ENCODE peak calls at places on chromosomes 5 and 9, in five cellular contexts. One of them, this sample, is unnamed.

GRCh38 chr9:71665247-71665646 is 103.1 kb downstream of the CEMIP2 start:
- DNase-seq in thoracic aorta: no peak
- DNase-seq in HCT116: no peak
- DNase-seq in tibial artery: no peak
- DNase-seq in PC-3: peak; percentile 30
- DNase-seq in this sample: no peak

GRCh38 chr9:128629136-128629535 is 27.5 kb downstream of the DYNC2I2 start:
- DNase-seq in thoracic aorta: no peak
- DNase-seq in HCT116: no peak
- DNase-seq in tibial artery: no peak
- DNase-seq in PC-3: no peak
- DNase-seq in this sample: no peak

GRCh38 chr9:101443358-101443757 is 7.8 kb upstream of the ALDOB start:
- DNase-seq in thoracic aorta: no peak
- DNase-seq in HCT116: no peak
- DNase-seq in tibial artery: no peak
- DNase-seq in PC-3: no peak
- DNase-seq in this sample: no peak

GRCh38 chr9:112180387-112180881 is 5.3 kb upstream of the SUSD1 start:
- DNase-seq in thoracic aorta: no peak
- DNase-seq in HCT116: no peak
- DNase-seq in tibial artery: no peak
- DNase-seq in PC-3: peak; percentile 43
- DNase-seq in this sample: no peak

GRCh38 chr9:5509573-5509972 is 758 bp upstream of the PDCD1LG2 start:
- DNase-seq in thoracic aorta: no peak
- DNase-seq in HCT116: peak; percentile 3
- DNase-seq in tibial artery: no peak
- DNase-seq in PC-3: peak; percentile 91
- DNase-seq in this sample: no peak

GRCh38 chr9:90851444-90851843 is 49.8 kb downstream of the SYK start:
- DNase-seq in thoracic aorta: no peak
- DNase-seq in HCT116: no peak
- DNase-seq in tibial artery: no peak
- DNase-seq in PC-3: no peak
- DNase-seq in this sample: no peak

GRCh38 chr5:32760091-32760509 is 49.0 kb downstream of the NPR3 start:
- DNase-seq in thoracic aorta: no peak
- DNase-seq in HCT116: no peak
- DNase-seq in tibial artery: no peak
- DNase-seq in PC-3: peak; percentile 90
- DNase-seq in this sample: no peak

GRCh38 chr5:136984772-136985455 is 514.2 kb downstream of the SPOCK1 start:
- DNase-seq in thoracic aorta: no peak
- DNase-seq in HCT116: no peak
- DNase-seq in tibial artery: no peak
- DNase-seq in PC-3: no peak
- DNase-seq in this sample: no peak

GRCh38 chr5:178428341-178429155 is 161.6 kb downstream of the COL23A1 start:
- DNase-seq in thoracic aorta: no peak
- DNase-seq in HCT116: no peak
- DNase-seq in tibial artery: no peak
- DNase-seq in PC-3: no peak
- DNase-seq in this sample: no peak

GRCh38 chr5:146797683-146798082 is 80.9 kb downstream of the PPP2R2B start:
- DNase-seq in thoracic aorta: no peak
- DNase-seq in HCT116: no peak
- DNase-seq in tibial artery: no peak
- DNase-seq in PC-3: no peak
- DNase-seq in this sample: no peak

GRCh38 chr9:87599901-87600610 is 102.4 kb downstream of the DAPK1 start:
- DNase-seq in thoracic aorta: no peak
- DNase-seq in HCT116: no peak
- DNase-seq in tibial artery: no peak
- DNase-seq in PC-3: peak; percentile 57
- DNase-seq in this sample: no peak

GRCh38 chr5:176843673-176844072 is 33.3 kb downstream of the UNC5A start:
- DNase-seq in thoracic aorta: no peak
- DNase-seq in HCT116: no peak
- DNase-seq in tibial artery: no peak
- DNase-seq in PC-3: no peak
- DNase-seq in this sample: no peak

GRCh38 chr5:14669415-14669814 is 4.9 kb downstream of the OTULIN start:
- DNase-seq in thoracic aorta: no peak
- DNase-seq in HCT116: no peak
- DNase-seq in tibial artery: no peak
- DNase-seq in PC-3: no peak
- DNase-seq in this sample: no peak
- H3K4me3 ChIP-seq in thoracic aorta: no peak overlapping the region
- H3K4me3 ChIP-seq in HCT116: no peak overlapping the region
- H3K4me3 ChIP-seq in tibial artery: no peak overlapping the region
- H3K4me3 ChIP-seq in PC-3: no peak overlapping the region
- H3K4me3 ChIP-seq in this sample: no peak overlapping the region

GRCh38 chr5:73027361-73027760 is 71.5 kb downstream of the FCHO2 start:
- DNase-seq in thoracic aorta: no peak
- DNase-seq in HCT116: no peak
- DNase-seq in tibial artery: no peak
- DNase-seq in PC-3: peak; percentile 8
- DNase-seq in this sample: no peak
- TF ChIP-seq CTCF in thoracic aorta: no peak
- TF ChIP-seq CTCF in HCT116: peak; percentile 40
- TF ChIP-seq CTCF in tibial artery: no peak
- TF ChIP-seq CTCF in PC-3: peak; percentile 27
- TF ChIP-seq CTCF in this sample: no peak

GRCh38 chr5:45336464-45336863 is 359.7 kb downstream of the HCN1 start:
- DNase-seq in thoracic aorta: no peak
- DNase-seq in HCT116: no peak
- DNase-seq in tibial artery: no peak
- DNase-seq in PC-3: no peak
- DNase-seq in this sample: no peak
- H3K9me3 ChIP-seq in thoracic aorta: no peaks in the 10 kb centered on the region
- H3K9me3 ChIP-seq in HCT116: no peaks in the 10 kb centered on the region
- H3K9me3 ChIP-seq in tibial artery: no peaks in the 10 kb centered on the region
- H3K9me3 ChIP-seq in PC-3: peaks cover 14% of the 10 kb centered on the region
- H3K9me3 ChIP-seq in this sample: no peaks in the 10 kb centered on the region

GRCh38 chr5:88825782-88826110 is 57.2 kb downstream of the MEF2C start:
- DNase-seq in thoracic aorta: no peak
- DNase-seq in HCT116: no peak
- DNase-seq in tibial artery: no peak
- DNase-seq in PC-3: no peak
- DNase-seq in this sample: no peak

GRCh38 chr5:88824892-88825781 is 57.8 kb downstream of the MEF2C start:
- DNase-seq in thoracic aorta: no peak
- DNase-seq in HCT116: no peak
- DNase-seq in tibial artery: no peak
- DNase-seq in PC-3: peak; percentile 32
- DNase-seq in this sample: no peak

GRCh38 chr5:88829053-88829452 is 53.9 kb downstream of the MEF2C start:
- DNase-seq in thoracic aorta: no peak
- DNase-seq in HCT116: no peak
- DNase-seq in tibial artery: peak; percentile 40
- DNase-seq in PC-3: peak; percentile 7
- DNase-seq in this sample: no peak

GRCh38 chr5:88827997-88828396 is 55.0 kb downstream of the MEF2C start:
- DNase-seq in thoracic aorta: no peak
- DNase-seq in HCT116: no peak
- DNase-seq in tibial artery: no peak
- DNase-seq in PC-3: peak; percentile 35
- DNase-seq in this sample: no peak

GRCh38 chr5:88826959-88827585 is 55.9 kb downstream of the MEF2C start:
- DNase-seq in thoracic aorta: no peak
- DNase-seq in HCT116: peak; percentile 47
- DNase-seq in tibial artery: peak; percentile 37
- DNase-seq in PC-3: peak; percentile 70
- DNase-seq in this sample: no peak
- H3K4me3 ChIP-seq in thoracic aorta: peak overlapping the region; percentile 55
- H3K4me3 ChIP-seq in HCT116: peak overlapping the region; percentile 13
- H3K4me3 ChIP-seq in tibial artery: no peak overlapping the region
- H3K4me3 ChIP-seq in PC-3: no peak overlapping the region
- H3K4me3 ChIP-seq in this sample: no peak overlapping the region

DNA sequence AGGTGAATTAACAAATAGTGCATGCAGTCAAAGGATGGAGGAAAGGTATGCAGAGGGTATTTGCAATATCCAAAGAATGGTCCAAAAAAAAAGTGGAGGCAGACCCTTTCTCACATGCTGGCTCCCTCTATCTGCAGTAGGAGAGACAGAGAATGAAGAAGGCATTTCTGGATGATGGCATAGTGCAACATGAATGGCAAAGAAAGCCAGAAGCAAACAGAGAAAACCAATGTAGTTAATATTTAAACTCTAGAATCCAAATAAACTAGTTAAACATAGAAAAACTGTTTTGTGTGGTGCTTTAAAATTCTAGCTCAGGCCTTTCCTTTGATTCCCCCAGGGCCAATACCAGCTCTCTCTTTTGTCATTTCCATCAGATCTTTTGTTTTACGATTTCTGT is 403.1 kb upstream of the WWC1 start:
- DNase-seq in thoracic aorta: no peak
- DNase-seq in HCT116: no peak
- DNase-seq in tibial artery: no peak
- DNase-seq in PC-3: no peak
- DNase-seq in this sample: no peak
- TF ChIP-seq CTCF in thoracic aorta: no peak
- TF ChIP-seq CTCF in HCT116: no peak
- TF ChIP-seq CTCF in tibial artery: no peak
- TF ChIP-seq CTCF in PC-3: peak; percentile 17
- TF ChIP-seq CTCF in this sample: no peak

DNA sequence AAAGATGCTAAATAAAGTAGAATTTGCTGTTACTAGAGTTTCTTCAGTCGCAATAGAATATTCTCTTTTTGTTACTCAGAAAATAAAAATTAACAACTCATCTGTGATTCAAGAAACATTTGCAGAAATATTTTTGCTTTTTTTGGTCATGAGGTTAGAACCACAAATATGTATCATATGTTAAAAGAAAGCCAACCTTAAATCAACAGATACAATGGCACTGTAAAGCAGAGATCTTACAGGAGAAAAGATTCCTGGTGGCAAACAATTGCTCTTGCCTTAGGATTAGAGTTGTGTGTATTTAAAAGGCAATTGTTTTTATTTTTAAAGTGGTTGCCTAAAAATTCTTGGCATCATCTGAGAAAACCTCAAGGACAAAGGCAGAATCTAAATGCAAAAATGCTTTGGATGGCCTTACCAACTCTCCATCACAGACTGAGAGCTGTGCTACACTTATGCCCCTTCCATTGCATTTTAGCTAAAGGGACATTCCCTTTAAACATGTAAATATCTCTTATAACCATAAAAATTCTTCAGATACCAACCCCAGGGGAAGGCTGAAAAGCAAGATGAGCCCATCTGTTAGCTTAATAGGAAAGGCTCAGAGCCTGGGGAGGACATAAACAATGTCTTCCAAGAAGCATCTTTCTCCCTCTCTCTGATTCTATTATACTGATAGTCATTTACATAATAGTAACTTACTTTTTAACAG is 100.4 kb downstream of the FAM114A2 start:
- DNase-seq in thoracic aorta: no peak
- DNase-seq in HCT116: no peak
- DNase-seq in tibial artery: no peak
- DNase-seq in PC-3: no peak
- DNase-seq in this sample: no peak
- H3K9me3 ChIP-seq in thoracic aorta: peaks cover 32% of the 10 kb centered on the region
- H3K9me3 ChIP-seq in HCT116: no peaks in the 10 kb centered on the region
- H3K9me3 ChIP-seq in tibial artery: peaks cover 54% of the 10 kb centered on the region
- H3K9me3 ChIP-seq in PC-3: no peaks in the 10 kb centered on the region
- H3K9me3 ChIP-seq in this sample: peaks cover 51% of the 10 kb centered on the region

GRCh38 chr5:63957617-63958016 is 4.6 kb downstream of the HTR1A start:
- DNase-seq in thoracic aorta: no peak
- DNase-seq in HCT116: no peak
- DNase-seq in tibial artery: no peak
- DNase-seq in PC-3: no peak
- DNase-seq in this sample: no peak
- H3K4me3 ChIP-seq in thoracic aorta: no peak overlapping the region
- H3K4me3 ChIP-seq in HCT116: no peak overlapping the region
- H3K4me3 ChIP-seq in tibial artery: no peak overlapping the region
- H3K4me3 ChIP-seq in PC-3: no peak overlapping the region
- H3K4me3 ChIP-seq in this sample: no peak overlapping the region

GRCh38 chr5:129460951-129461815 is 1.1 kb downstream of the ADAMTS19 start:
- DNase-seq in thoracic aorta: no peak
- DNase-seq in HCT116: no peak
- DNase-seq in tibial artery: no peak
- DNase-seq in PC-3: peak; percentile 15
- DNase-seq in this sample: peak; percentile 75
- TF ChIP-seq CTCF in thoracic aorta: no peak
- TF ChIP-seq CTCF in HCT116: no peak
- TF ChIP-seq CTCF in tibial artery: no peak
- TF ChIP-seq CTCF in PC-3: peak; percentile 32
- TF ChIP-seq CTCF in this sample: no peak